ENCODE peak calls at places on chromosome 4, in five cellular contexts. M, T, R, E and G are unnamed samples.

GRCh38 chr4:145279122-145279960 is 99.0 kb upstream of the OTUD4 start:
- DNase-seq in E (no peak), R (no peak), M (no peak), T (no peak), G (no peak)

GRCh38 chr4:46123872-46124755 is at the start of gene GABRG1:
- DNase-seq in T (no peak), M (no peak), E (no peak), R (peak), G (no peak)

GRCh38 chr4:3712936-3713335 is 53.2 kb upstream of the ADRA2C start:
- DNase-seq in T (no peak), R (no peak), E (no peak), M (no peak), G (no peak)

GRCh38 chr4:70754470-70754869 is 32.7 kb downstream of the RUFY3 start:
- DNase-seq in M (no peak), E (no peak), T (no peak), R (no peak), G (no peak)

GRCh38 chr4:37922323-37922722 is 31.4 kb downstream of the TBC1D1 start:
- DNase-seq in R (no peak), E (no peak), T (no peak), M (no peak), G (no peak)

GRCh38 chr4:55561884-55562283 is 15.2 kb upstream of the CLOCK start:
- DNase-seq in E (no peak), T (no peak), R (no peak), M (no peak), G (no peak)

GRCh38 chr4:13329340-13329850 is 154.7 kb downstream of the RAB28 start:
- DNase-seq in M (no peak), T (no peak), R (no peak), E (no peak), G (no peak)

GRCh38 chr4:128364565-128364964 is 77.0 kb upstream of the PGRMC2 start:
- DNase-seq in M (no peak), T (no peak), R (no peak), E (no peak), G (no peak)

GRCh38 chr4:170656506-170656905 is 566.8 kb upstream of the AADAT start:
- DNase-seq in E (no peak), R (no peak), M (no peak), T (no peak), G (no peak)

GRCh38 chr4:24794111-24794860 is 1.1 kb upstream of the SOD3 start:
- DNase-seq in R (no peak), T (no peak), M (no peak), E (no peak), G (no peak)

GRCh38 chr4:142559986-142560385 is 286.1 kb downstream of the INPP4B start:
- DNase-seq in R (no peak), M (no peak), T (no peak), E (no peak), G (no peak)

GRCh38 chr4:130747842-130748241 is 1651.9 kb downstream of the C4orf33 start:
- DNase-seq in E (no peak), T (no peak), R (no peak), M (no peak), G (no peak)

GRCh38 chr4:67879486-67879885 is 4.3 kb downstream of the TMPRSS11D start:
- DNase-seq in M (no peak), R (no peak), T (no peak), E (no peak), G (no peak)

GRCh38 chr4:71293705-71294104 is 45.1 kb upstream of the SLC4A4 start:
- DNase-seq in R (no peak), M (no peak), E (no peak), T (no peak), G (no peak)

GRCh38 chr4:24588216-24588954 is 4.0 kb upstream of the DHX15 start:
- DNase-seq in T (no peak), M (no peak), R (no peak), E (no peak), G (no peak)

GRCh38 chr4:1403177-1403583 is 3.1 kb downstream of the NKX1-1 start:
- DNase-seq in M (no peak), R (no peak), T (no peak), E (peak), G (no peak)

GRCh38 chr4:22766068-22766467 is 73.3 kb downstream of the GBA3 start:
- DNase-seq in M (no peak), E (no peak), R (no peak), T (no peak), G (no peak)

GRCh38 chr4:76666940-76667532 is 230.9 kb downstream of the SOWAHB start:
- DNase-seq in T (no peak), E (no peak), R (no peak), M (no peak), G (no peak)

GRCh38 chr4:156169011-156169410 is 215.3 kb upstream of the CTSO start:
- DNase-seq in T (peak), R (no peak), M (no peak), E (peak), G (no peak)